ENCODE peak calls at places on chromosomes 5 and 9, in seven cellular contexts. K is HepG2, R is neural progenitor cell, O is hepatocyte, X is mesenchymal stem cell, Z is PC-3, V is GM23248. Q is an unnamed sample.

GRCh38 chr9:20640331-20641187 is 18.3 kb upstream of the MLLT3 start:
- DNase-seq in K (no peak), R (no peak), O (peak), X (no peak), Z (peak), V (peak), Q (no peak)

GRCh38 chr9:116151966-116152381 is 1.6 kb upstream of the PAPPA start:
- DNase-seq in K (no peak), R (no peak), O (peak), X (peak), Z (peak), V (peak), Q (no peak)

GRCh38 chr9:81767921-81768320 is 78.6 kb upstream of the TLE1 start:
- DNase-seq in K (no peak), R (no peak), O (no peak), X (no peak), Z (no peak), V (no peak), Q (no peak)

GRCh38 chr9:18060304-18060934 is 413.5 kb upstream of the ADAMTSL1 start:
- DNase-seq in K (no peak), R (no peak), O (no peak), X (no peak), Z (peak), V (no peak), Q (peak)

GRCh38 chr5:179874136-179874535 is 15.5 kb upstream of the MRNIP start:
- DNase-seq in K (no peak), R (no peak), O (no peak), X (no peak), Z (no peak), V (no peak), Q (no peak)

GRCh38 chr5:173484569-173484968 is 131.9 kb downstream of the BOD1 start:
- DNase-seq in K (no peak), R (no peak), O (no peak), X (no peak), Z (no peak), V (no peak), Q (peak)

GRCh38 chr5:124546643-124547042 is 199.8 kb downstream of the ZNF608 start:
- DNase-seq in K (no peak), R (peak), O (peak), X (peak), Z (peak), V (peak), Q (peak)

GRCh38 chr5:128551476-128551875 is 13.4 kb upstream of the FBN2 start:
- DNase-seq in K (no peak), R (no peak), O (no peak), X (peak), Z (no peak), V (no peak), Q (no peak)

GRCh38 chr5:18394154-18394804 is 760.0 kb downstream of the TAF11L14 start:
- DNase-seq in K (peak), R (peak), O (peak), X (peak), Z (peak), V (peak), Q (peak)

GRCh38 chr5:39605966-39606591 is 181.3 kb upstream of the DAB2 start:
- DNase-seq in K (no peak), R (no peak), O (no peak), X (peak), Z (peak), V (peak), Q (no peak)

GRCh38 chr5:76403963-76404693 is 1.0 kb downstream of the IQGAP2 start:
- DNase-seq in K (peak), R (peak), O (peak), X (no peak), Z (no peak), V (peak), Q (peak)

GRCh38 chr5:43967165-43967564 is 364.2 kb downstream of the NNT start:
- DNase-seq in K (no peak), R (no peak), O (no peak), X (peak), Z (no peak), V (no peak), Q (no peak)

GRCh38 chr5:178319541-178320041 is 87.0 kb upstream of the PHYKPL start:
- DNase-seq in K (no peak), R (no peak), O (no peak), X (no peak), Z (no peak), V (no peak), Q (peak)

GRCh38 chr9:131438190-131438589 is 44.3 kb downstream of the PRRC2B start:
- DNase-seq in K (no peak), R (no peak), O (no peak), X (no peak), Z (no peak), V (no peak), Q (no peak)

GRCh38 chr5:72152506-72152905 is 45.2 kb downstream of the MAP1B start:
- DNase-seq in K (no peak), R (no peak), O (no peak), X (peak), Z (no peak), V (peak), Q (no peak)

GRCh38 chr9:123377211-123377971 is 21.4 kb downstream of the CRB2 start:
- DNase-seq in K (no peak), R (no peak), O (no peak), X (no peak), Z (no peak), V (no peak), Q (no peak)

GRCh38 chr9:35488566-35489312 is 1.2 kb upstream of the RUSC2 start:
- DNase-seq in K (peak), R (no peak), O (no peak), X (no peak), Z (no peak), V (no peak), Q (peak)
- H3K27ac ChIP-seq in K (peak), R (no peak), O (peak), X (peak), Z (peak), V (peak), Q (peak)

DNA sequence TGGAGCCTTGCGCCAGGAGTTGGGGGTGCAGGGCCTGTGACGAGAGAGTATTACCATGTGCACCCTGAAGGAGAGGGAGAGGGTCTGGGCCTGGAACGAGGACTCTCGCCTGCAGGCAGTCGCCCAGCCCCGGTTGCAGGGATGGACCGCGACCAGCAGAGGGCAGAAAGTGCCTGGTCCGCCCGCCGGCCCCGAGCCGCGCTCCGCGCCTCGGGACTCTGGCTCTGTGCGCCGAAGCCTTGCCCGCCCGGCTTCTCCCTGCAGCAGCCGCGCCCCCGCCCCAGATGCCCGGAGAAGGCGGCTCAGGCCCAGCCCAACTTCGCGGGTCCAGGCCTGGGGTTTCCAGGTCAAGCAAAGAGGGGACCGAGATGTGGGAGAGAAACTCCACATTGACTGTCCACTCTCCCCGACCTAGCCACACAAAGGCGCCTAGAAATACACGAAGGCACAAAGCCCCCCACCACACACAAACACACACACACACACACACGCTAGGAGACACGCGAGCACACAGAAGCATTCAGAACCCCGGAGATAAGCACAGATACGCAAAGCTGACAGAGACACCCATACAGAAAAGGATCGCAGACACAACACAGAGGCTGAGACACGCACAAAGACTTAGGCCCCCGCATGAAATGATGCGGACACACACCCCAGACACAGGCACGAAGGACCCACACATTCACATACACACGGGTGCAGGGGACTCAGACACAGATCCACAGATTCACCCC is 2.0 kb upstream of the LMX1B start:
- DNase-seq in K (peak), R (peak), O (peak), X (peak), Z (peak), V (peak), Q (peak)
- H2AFZ ChIP-seq in K (no peak), R (no peak), O (no peak), X (no peak), Z (peak), V (peak), Q (peak)

DNA sequence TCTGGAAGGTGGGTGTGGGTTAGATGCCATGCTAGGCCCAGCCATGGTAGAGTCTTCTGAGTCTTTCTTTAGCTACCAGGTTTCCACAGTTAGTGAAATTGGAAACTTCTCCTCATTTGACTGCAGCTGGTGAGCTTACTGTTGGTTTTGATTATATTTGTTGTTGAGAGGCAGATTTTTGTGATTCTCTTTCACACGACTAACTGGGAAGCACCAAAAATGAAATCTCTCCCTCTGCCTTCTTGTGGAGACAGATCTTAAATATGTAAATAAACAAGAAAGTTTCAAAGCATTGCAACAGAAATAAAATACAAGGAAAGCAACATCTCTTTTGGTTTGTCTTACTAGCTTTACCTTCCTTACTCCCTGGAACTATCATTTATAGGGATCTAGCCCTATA is 122.2 kb downstream of the CEMIP2 start:
- DNase-seq in K (no peak), R (no peak), O (no peak), X (peak), Z (no peak), V (no peak), Q (no peak)
- H3K27ac ChIP-seq in K (no peak), R (no peak), O (no peak), X (no peak), Z (no peak), V (no peak), Q (no peak)

GRCh38 chr5:80837679-80838078 is 122.5 kb upstream of the RASGRF2 start:
- DNase-seq in K (no peak), R (no peak), O (no peak), X (no peak), Z (no peak), V (no peak), Q (no peak)

GRCh38 chr5:80835128-80835527 is 125.0 kb upstream of the RASGRF2 start:
- DNase-seq in K (no peak), R (no peak), O (no peak), X (no peak), Z (no peak), V (no peak), Q (no peak)

GRCh38 chr5:80834710-80835109 is 125.5 kb upstream of the RASGRF2 start:
- DNase-seq in K (no peak), R (no peak), O (no peak), X (no peak), Z (no peak), V (no peak), Q (no peak)
- H2AFZ ChIP-seq in K (no peak), R (no peak), O (no peak), X (no peak), Z (no peak), V (no peak), Q (no peak)

GRCh38 chr5:148750614-148751013 is 75.8 kb upstream of the ADRB2 start:
- DNase-seq in K (no peak), R (no peak), O (no peak), X (peak), Z (no peak), V (no peak), Q (no peak)
- H3K27ac ChIP-seq in K (no peak), R (no peak), O (no peak), X (no peak), Z (no peak), V (no peak), Q (no peak)

GRCh38 chr5:139414601-139415121 is 10.8 kb upstream of the SPATA24 start:
- DNase-seq in K (no peak), R (no peak), O (no peak), X (no peak), Z (no peak), V (no peak), Q (no peak)
- H2AFZ ChIP-seq in K (no peak), R (no peak), O (no peak), X (no peak), Z (no peak), V (no peak), Q (no peak)

Q was measured in GM23338.